ENCODE peak calls at places on chromosomes 16 and 17, in five cellular contexts. F, H, R, U and P are unnamed samples.

GRCh38 chr16:9311303-9311954 is 220.0 kb downstream of the HAPSTR1 start:
- DNase-seq in R (no peak), U (no peak), H (peak), F (no peak), P (no peak)

GRCh38 chr17:30970757-30971567 is at the start of gene RNF135:
- DNase-seq in U (peak), H (peak), R (peak), F (peak), P (peak)

GRCh38 chr16:2471653-2472487 is 773 bp downstream of the NTN3 start:
- DNase-seq in U (no peak), F (no peak), R (no peak), H (no peak), P (no peak)

GRCh38 chr16:7038475-7038874 is 294.2 kb upstream of the RBFOX1 start:
- DNase-seq in R (no peak), H (no peak), U (no peak), F (no peak), P (no peak)

GRCh38 chr17:82668631-82669099 is 20.4 kb upstream of the WDR45B start:
- DNase-seq in F (peak), H (peak), R (peak), U (peak), P (peak)

GRCh38 chr16:29674188-29674587 is 4.8 kb upstream of the QPRT start:
- DNase-seq in U (peak), F (peak), H (peak), R (peak), P (no peak)

GRCh38 chr17:31580331-31581021 is 189.0 kb downstream of the RAB11FIP4 start:
- DNase-seq in R (peak), U (peak), H (no peak), F (no peak), P (peak)

GRCh38 chr16:16861546-16861945 is 482.6 kb downstream of the NPIPA7 start:
- DNase-seq in R (peak), H (peak), F (peak), U (no peak), P (peak)

GRCh38 chr17:38352245-38353083 is 820 bp downstream of the SOCS7 start:
- DNase-seq in R (peak), F (peak), U (peak), H (peak), P (no peak)

DNA sequence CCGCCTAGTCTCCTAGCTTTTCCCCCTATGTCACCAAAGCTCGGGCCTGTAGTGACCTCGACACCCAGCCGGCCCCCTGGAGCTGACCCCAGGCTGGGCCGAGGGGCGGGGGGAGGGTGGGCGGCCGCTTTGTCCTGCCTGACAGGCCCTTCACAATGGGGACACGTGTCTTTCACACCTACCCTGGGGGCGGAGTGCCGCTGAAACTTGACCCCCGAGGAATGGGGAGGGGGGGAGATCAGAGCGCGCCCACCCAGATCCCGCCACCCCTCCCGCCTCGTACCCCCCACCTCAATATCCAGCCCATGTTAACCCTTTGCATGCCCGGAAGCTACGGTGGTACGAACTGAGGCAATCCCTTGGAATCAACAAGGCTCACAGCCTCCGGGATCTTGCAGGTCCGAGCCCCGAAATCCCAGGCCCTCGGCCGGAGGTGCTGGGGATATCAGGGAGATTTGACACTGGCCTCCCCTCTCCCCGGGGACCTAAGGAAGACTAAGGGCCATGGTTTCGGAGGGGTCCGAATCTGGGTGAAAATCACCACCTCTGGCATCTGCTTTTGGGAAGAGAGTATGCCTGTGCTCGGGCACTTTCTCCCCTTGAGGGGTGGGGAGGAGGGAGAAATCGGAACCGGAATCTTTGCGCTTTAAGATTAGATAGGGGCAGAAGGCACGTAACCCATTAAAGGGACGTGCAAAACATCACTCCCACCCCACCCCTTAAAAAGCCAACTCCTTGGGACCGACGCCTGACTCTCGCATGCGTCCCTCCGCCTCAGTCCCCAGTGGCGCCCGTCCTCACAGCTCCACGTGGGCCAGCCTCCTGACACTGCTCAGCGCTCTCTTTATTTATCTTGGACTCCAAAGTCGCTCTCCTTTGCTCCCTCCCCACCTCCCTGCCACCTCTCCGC is 2.6 kb downstream of the NOG start:
- DNase-seq in U (peak), H (no peak), F (no peak), R (no peak), P (no peak)
- H3K27ac ChIP-seq in U (no peak), H (no peak), F (no peak), R (peak), P (no peak)

GRCh38 chr16:22670044-22670536 is 143.9 kb upstream of the HS3ST2 start:
- DNase-seq in H (no peak), R (no peak), F (no peak), U (no peak), P (no peak)
- TF ChIP-seq CTCF in H (no peak), R (no peak), F (no peak), U (no peak), P (no peak)

GRCh38 chr17:61335105-61335844 is 64.4 kb upstream of the TBX2 start:
- DNase-seq in H (no peak), R (peak), U (no peak), F (no peak), P (no peak)

GRCh38 chr17:61337247-61337812 is 62.3 kb upstream of the TBX2 start:
- DNase-seq in R (peak), H (no peak), U (no peak), F (no peak), P (no peak)

GRCh38 chr17:61338000-61338864 is 61.4 kb upstream of the TBX2 start:
- DNase-seq in R (peak), U (no peak), H (no peak), F (no peak), P (peak)

GRCh38 chr17:61334673-61335072 is 65.0 kb upstream of the TBX2 start:
- DNase-seq in U (no peak), F (no peak), R (no peak), H (no peak), P (no peak)

GRCh38 chr17:61335845-61336655 is 63.6 kb upstream of the TBX2 start:
- DNase-seq in H (no peak), U (no peak), R (peak), F (no peak), P (no peak)
- H3K27ac ChIP-seq in H (no peak), U (peak), R (peak), F (peak), P (no peak)

DNA sequence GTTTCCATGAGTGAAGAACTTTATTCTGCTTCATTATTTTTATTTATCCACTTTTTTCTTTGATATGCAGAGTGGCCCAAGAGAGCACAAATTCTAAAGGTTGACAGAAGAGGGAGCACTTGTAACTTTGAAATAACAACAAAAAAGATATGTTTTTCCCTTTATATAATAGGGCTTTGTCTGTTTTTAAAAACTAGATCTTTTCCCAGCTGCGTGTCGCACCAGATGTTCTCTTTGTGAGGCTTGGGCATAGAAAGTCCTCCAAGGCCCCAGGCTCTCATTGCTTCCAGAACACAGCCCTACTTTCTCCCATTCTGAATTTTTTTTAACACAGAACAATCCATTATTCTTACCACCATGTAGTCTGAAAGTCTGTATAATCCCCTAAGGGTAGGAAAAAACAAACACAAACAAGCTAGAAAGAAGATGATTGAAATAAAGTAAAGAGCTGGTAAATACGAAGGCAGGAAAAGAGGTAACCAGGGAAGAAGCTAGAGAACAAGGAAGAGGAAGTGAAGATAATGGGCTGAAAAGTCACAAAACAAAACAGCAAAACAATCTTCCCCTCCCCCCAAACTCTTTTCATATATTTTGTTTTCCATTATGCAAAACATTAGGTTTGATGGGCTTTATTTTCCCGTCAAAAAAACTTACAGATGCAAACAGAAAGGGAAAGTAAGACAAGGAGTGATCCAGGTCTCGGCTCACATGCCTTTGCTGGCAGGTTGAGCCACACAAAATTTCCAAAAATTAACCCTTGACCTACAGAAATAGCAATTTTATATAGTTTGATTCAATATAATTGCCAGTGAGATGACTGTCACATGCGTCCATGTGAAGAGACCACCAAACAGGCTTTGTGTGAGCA is 160.3 kb downstream of the ABCA8 start:
- DNase-seq in R (peak), H (no peak), U (no peak), F (peak), P (no peak)
- TF ChIP-seq CTCF in R (no peak), H (no peak), U (peak), F (peak), P (peak)

DNA sequence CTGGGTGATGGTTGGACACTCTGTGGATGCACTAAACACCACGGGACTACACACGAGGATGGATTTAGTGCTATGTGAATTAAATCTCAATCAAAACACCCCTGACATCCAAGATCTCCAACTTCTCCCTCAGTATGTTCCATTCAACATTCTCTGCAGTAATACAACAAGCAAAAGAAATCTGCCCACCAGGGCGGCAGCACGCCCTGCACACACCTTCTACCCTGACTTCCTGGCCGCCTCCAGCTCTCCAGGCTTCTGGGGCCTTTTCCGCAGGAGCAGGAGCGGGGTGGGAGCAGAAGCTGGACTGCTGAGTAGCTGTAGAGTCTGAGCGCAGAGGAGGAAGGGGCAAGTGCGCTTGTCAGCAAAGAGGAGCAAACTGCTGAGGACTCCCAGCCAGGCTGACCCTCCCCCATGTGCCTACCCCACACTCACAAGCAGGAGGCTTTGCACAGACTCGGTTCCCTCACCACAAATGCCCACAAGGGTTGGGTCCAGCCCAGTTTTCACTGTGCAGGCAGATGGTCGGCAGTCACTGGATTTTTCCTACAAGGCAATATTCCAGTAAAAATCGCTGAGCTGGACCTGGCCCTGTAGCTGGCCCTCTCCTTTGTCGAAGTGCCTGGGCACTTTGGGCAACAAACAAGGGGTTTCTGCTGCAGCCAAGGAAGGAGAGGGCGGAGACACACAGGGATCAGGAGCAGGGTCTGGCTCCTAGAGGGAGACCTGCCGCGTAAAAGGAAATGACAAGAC is 22.8 kb downstream of the ZDHHC7 start:
- DNase-seq in U (peak), H (no peak), R (no peak), F (no peak), P (no peak)
- H3K27ac ChIP-seq in U (no peak), H (no peak), R (no peak), F (no peak), P (peak)